ENCODE peak calls at places on chromosomes 11 and 22, in five cellular contexts. P, L, S, J and T are unnamed samples.

GRCh38 chr11:8360086-8360828 is 96.6 kb upstream of the LMO1 start:
- DNase-seq in S (no peak), L (no peak), J (no peak), P (no peak), T (no peak)

GRCh38 chr11:83918471-83918870 is 632.3 kb upstream of the CCDC90B start:
- DNase-seq in S (peak), L (no peak), J (no peak), P (peak), T (no peak)

GRCh38 chr11:74371269-74372039 is 26.8 kb downstream of the PGM2L1 start:
- DNase-seq in J (peak), P (no peak), S (no peak), L (no peak), T (no peak)

GRCh38 chr11:99015634-99016454 is 4.9 kb upstream of the CNTN5 start:
- DNase-seq in S (no peak), L (peak), J (peak), P (no peak), T (peak)

GRCh38 chr22:27620367-27621154 is 181.0 kb downstream of the MN1 start:
- DNase-seq in P (no peak), L (no peak), J (peak), S (no peak), T (no peak)

GRCh38 chr11:33158596-33158995 is 2.7 kb downstream of the CSTF3 start:
- DNase-seq in J (no peak), P (no peak), S (no peak), L (no peak), T (no peak)

GRCh38 chr11:2423157-2424025 is 20.9 kb downstream of the TRPM5 start:
- DNase-seq in J (no peak), S (no peak), P (no peak), L (no peak), T (no peak)

GRCh38 chr11:11290354-11290753 is 62.7 kb downstream of the CSNK2A3 start:
- DNase-seq in J (no peak), S (no peak), L (no peak), P (no peak), T (no peak)

GRCh38 chr11:48036011-48036410 is 55.7 kb downstream of the PTPRJ start:
- DNase-seq in L (no peak), S (peak), J (no peak), P (no peak), T (no peak)

GRCh38 chr11:6438979-6439571 is 1.7 kb downstream of the HPX start:
- DNase-seq in P (no peak), J (peak), L (no peak), S (peak), T (peak)

GRCh38 chr22:19478466-19479357 is at the start of gene UFD1:
- DNase-seq in P (peak), L (peak), J (peak), S (peak), T (peak)

GRCh38 chr11:95592455-95592854 is 197.1 kb downstream of the FAM76B start:
- DNase-seq in P (no peak), L (no peak), S (no peak), J (no peak), T (no peak)

GRCh38 chr11:78801161-78801884 is 226.7 kb upstream of the NARS2 start:
- DNase-seq in S (peak), J (peak), L (no peak), P (peak), T (no peak)

GRCh38 chr11:62402226-62402625 is 16.6 kb upstream of the SCGB1A1 start:
- DNase-seq in J (no peak), P (peak), L (no peak), S (peak), T (peak)

GRCh38 chr11:120401506-120401905 is 65.3 kb downstream of the ARHGEF12 start:
- DNase-seq in S (no peak), L (no peak), J (peak), P (no peak), T (no peak)

GRCh38 chr11:3855808-3856491 is 486 bp downstream of the STIM1 start:
- DNase-seq in P (peak), L (no peak), S (peak), J (peak), T (peak)

GRCh38 chr22:49015993-49016908 is 811.4 kb downstream of the BRD1 start:
- DNase-seq in J (no peak), S (no peak), P (no peak), L (no peak), T (no peak)

GRCh38 chr11:126476256-126476970 is 120.9 kb downstream of the ST3GAL4 start:
- DNase-seq in L (no peak), S (no peak), J (no peak), P (no peak), T (no peak)

GRCh38 chr11:63838150-63838681 is 694 bp upstream of the MARK2 start:
- DNase-seq in J (no peak), P (no peak), L (no peak), S (peak), T (no peak)

GRCh38 chr11:61587951-61588695 is 7.2 kb upstream of the SYT7 start:
- DNase-seq in J (peak), S (peak), P (peak), L (peak), T (peak)

DNA sequence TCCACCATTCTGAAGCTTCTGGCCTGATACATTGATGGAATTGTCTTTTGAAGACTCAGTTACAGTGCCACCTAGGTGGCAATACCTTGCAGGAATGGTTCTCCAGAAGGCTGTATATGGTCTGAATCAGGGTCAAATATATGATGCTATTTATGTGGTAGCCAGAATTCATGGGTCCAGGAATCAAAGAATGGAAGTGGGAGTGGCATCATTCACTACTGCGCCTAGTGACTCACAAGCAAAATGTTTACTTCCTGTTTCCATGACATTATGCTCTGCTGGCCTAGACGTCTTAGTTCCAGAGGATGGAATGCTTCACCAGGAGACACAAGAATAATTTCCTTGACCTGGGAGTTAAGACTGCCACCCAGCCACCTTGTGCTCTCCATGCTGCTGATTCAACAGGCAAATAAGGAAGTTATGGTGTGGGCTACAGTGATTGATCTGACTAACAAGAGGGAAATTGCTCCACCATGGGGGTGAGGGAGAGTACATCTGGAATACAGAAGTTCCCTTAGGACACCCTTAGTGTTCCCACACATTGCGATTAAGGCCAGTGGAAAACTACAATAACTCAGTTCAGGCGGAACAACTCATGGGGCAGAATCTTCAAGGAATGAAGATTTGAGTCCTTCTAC is 491.8 kb downstream of the ETS1 start:
- DNase-seq in P (no peak), L (no peak), J (peak), S (no peak), T (no peak)
- TF ChIP-seq CTCF in P (no peak), L (peak), J (no peak), S (no peak), T (no peak)

DNA sequence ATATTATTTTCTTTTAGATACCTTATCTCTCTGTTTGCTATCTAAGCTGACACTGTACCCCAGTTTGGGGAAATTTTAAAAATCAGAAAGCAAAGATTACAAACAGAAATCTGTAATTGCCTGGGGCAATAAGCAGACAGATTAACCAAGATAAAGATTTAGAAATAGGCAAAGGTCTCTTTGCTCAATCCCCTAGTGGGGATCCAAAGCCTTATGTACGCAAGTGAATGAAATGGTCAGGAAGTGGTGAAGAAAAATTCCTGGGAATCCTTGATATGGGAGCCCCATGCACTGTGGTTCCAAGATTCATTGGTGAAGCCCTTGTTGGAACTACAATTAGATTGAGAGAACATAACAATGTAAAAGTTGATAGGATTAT is 139.5 kb upstream of the GUCY1A2 start:
- DNase-seq in S (no peak), P (no peak), L (no peak), J (no peak), T (no peak)
- TF ChIP-seq CTCF in S (no peak), P (no peak), L (no peak), J (no peak), T (no peak)

DNA sequence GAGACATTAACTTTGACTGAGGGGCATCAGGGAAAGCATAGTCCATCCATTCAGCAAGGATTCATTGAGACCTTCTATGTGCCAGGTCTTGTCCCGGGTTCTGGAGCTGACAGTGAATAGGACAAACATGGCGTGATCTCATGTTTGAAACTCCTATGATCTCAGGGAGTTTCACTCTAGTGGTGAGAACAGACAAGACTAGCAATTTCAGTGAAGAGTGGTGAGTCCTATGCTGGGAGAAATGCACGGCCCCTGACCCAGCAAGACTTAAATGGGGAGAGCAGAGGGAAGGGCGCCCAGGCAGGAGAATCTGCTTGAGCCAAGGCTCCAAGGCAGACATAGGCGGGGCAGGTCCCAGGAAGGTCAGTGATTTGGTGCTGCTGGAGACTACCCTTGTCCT is 155.7 kb downstream of the CEP164 start:
- DNase-seq in S (no peak), J (no peak), L (peak), P (no peak), T (no peak)
- TF ChIP-seq CTCF in S (no peak), J (no peak), L (no peak), P (no peak), T (no peak)

DNA sequence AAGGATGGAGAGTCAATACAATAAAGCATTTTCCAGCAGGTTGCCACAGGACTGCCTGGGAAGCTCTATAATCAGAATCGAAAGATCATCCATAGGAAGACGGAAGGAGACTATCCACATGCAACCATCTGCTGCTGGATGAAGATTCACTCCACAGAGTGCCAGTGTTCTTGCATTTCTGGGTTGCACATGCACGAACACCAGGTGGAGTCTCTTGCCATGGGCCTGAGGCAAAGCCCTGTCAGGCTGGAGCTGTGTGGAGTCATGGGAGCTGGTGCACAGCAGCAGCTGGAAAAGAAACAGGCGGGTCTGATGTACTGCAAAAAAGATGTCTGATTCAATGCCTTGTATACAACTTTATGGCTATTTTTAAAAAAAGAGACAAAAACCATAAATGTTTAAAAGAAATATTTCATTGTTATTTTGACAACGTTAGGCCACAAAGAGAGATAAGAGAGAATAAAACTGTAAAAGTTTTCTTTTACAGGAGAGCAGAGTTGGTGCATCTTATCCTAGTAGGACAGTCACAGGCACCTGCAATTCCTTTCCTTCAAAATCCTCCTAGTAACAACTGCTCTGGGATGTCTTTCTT is 12.9 kb upstream of the FAT3 start:
- DNase-seq in S (no peak), L (no peak), P (no peak), J (peak), T (no peak)
- TF ChIP-seq CTCF in S (no peak), L (no peak), P (no peak), J (no peak), T (no peak)

DNA sequence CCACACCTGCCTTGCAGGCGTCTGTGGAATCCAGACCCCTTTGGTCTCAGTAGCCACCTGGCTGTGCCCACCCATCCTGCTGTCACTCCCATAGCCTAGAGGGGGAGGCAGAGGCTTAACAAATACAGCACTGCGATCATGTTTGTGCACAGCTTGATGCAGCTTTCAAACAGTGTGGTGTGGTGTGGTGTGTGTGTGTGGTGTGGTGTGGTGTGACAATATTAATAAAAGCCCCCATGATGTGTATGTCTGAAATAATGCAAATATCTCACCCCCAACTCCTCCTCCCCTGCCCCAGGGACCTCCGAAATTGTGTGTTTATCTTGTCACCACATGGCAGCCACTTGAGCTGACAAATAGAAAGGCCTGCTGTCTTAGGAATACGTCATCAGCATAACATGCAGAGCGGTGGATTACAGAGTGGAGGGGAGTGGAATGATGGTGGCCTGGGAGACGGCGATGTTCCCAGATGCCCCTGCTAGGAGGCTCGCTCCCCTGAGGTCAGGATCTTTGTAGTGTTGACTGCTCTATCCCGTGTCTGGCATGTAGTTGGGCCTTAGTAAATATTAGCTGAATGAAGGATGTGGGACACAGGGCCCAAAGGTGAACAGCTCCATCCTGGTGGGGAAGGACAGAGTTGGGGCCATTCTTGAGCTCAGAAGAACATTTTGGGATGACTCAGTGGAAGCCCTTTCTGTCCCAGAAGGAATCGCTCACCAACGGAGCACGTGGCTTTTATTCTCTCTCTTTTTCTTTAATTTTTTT is 2.8 kb downstream of the PDXP start:
- DNase-seq in P (no peak), J (no peak), L (no peak), S (no peak), T (peak)
- TF ChIP-seq CTCF in P (peak), J (peak), L (peak), S (no peak), T (peak)

DNA sequence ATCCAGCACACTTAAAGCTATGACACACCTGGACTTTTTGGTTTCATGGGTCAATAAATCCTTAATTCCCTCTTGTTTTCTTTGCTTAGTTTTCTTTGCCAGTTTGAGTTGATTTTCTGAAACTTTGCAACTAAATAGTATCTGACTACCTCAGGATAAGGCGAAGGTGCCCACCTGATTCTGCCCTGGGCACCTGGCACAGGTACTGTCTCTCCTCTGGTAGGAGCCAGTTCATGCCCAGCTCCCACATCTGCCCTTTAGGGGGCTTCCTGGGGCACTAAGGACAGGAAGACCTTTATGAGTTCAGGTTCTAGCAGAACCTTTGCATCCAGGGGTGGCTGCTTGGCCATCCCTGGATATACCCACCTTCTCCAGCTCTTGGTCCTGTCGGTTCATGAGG is 19.6 kb upstream of the KCNJ11 start:
- DNase-seq in J (no peak), L (no peak), P (no peak), S (no peak), T (no peak)
- TF ChIP-seq CTCF in J (no peak), L (no peak), P (no peak), S (no peak), T (no peak)

GRCh38 chr11:340539-341512 is 20.2 kb upstream of the IFITM3 start:
- DNase-seq in L (no peak), P (no peak), J (no peak), S (no peak), T (no peak)
- TF ChIP-seq CTCF in L (no peak), P (no peak), J (no peak), S (no peak), T (peak)

GRCh38 chr11:59615132-59615636 is 390 bp downstream of the OSBP start:
- DNase-seq in L (peak), S (peak), J (peak), P (peak), T (peak)
- TF ChIP-seq CTCF in L (no peak), S (no peak), J (no peak), P (no peak), T (no peak)